ENCODE peak calls at places on chromosomes 12 and 14, in four cellular contexts. One of them, this sample, is unnamed.

GRCh38 chr12:110741371-110741770 is 1.3 kb downstream of the PPP1CC start:
- DNase-seq in WTC11: no peak
- DNase-seq in A549: no peak
- DNase-seq in HepG2: no peak
- DNase-seq in this sample: no peak

GRCh38 chr14:105069554-105069886 is 4.3 kb upstream of the GPR132 start:
- DNase-seq in A549: no peak
- DNase-seq in HepG2: no peak
- DNase-seq in WTC11: no peak
- DNase-seq in this sample: no peak

GRCh38 chr12:55824726-55825125 is 4.7 kb downstream of the DNAJC14 start:
- DNase-seq in HepG2: no peak
- DNase-seq in A549: no peak
- DNase-seq in WTC11: no peak
- DNase-seq in this sample: no peak

GRCh38 chr14:72476657-72477499 is 417.0 kb downstream of the DPF3 start:
- DNase-seq in A549: peak
- DNase-seq in HepG2: no peak
- DNase-seq in WTC11: no peak
- DNase-seq in this sample: no peak

GRCh38 chr14:102770910-102771543 is 6.2 kb upstream of the TRAF3 start:
- DNase-seq in WTC11: no peak
- DNase-seq in A549: no peak
- DNase-seq in HepG2: no peak
- DNase-seq in this sample: no peak

GRCh38 chr12:66288121-66288520 is 14.2 kb upstream of the HELB start:
- DNase-seq in WTC11: no peak
- DNase-seq in HepG2: no peak
- DNase-seq in A549: no peak
- DNase-seq in this sample: no peak

GRCh38 chr14:95340201-95340697 is 20.5 kb upstream of the CLMN start:
- DNase-seq in HepG2: peak
- DNase-seq in A549: peak
- DNase-seq in WTC11: no peak
- DNase-seq in this sample: no peak

GRCh38 chr14:75636100-75636692 is 24.5 kb downstream of the ERG28 start:
- DNase-seq in A549: no peak
- DNase-seq in HepG2: no peak
- DNase-seq in WTC11: peak
- DNase-seq in this sample: no peak

GRCh38 chr12:12240671-12241345 is 26.0 kb downstream of the LRP6 start:
- DNase-seq in A549: peak
- DNase-seq in HepG2: peak
- DNase-seq in WTC11: no peak
- DNase-seq in this sample: no peak

GRCh38 chr14:51328089-51328941 is 88.3 kb downstream of the TMX1 start:
- DNase-seq in HepG2: no peak
- DNase-seq in A549: peak
- DNase-seq in WTC11: no peak
- DNase-seq in this sample: no peak

GRCh38 chr12:55250944-55251343 is 6.5 kb downstream of the OR6C74 start:
- DNase-seq in WTC11: no peak
- DNase-seq in HepG2: peak
- DNase-seq in A549: no peak
- DNase-seq in this sample: no peak

GRCh38 chr12:66713984-66714383 is 35.1 kb upstream of the GRIP1 start:
- DNase-seq in A549: no peak
- DNase-seq in WTC11: no peak
- DNase-seq in HepG2: no peak
- DNase-seq in this sample: no peak

GRCh38 chr12:79681008-79681590 is 9.7 kb downstream of the PAWR start:
- DNase-seq in WTC11: no peak
- DNase-seq in HepG2: no peak
- DNase-seq in A549: peak
- DNase-seq in this sample: no peak

GRCh38 chr12:56905852-56906251 is 28.4 kb downstream of the SDR9C7 start:
- DNase-seq in WTC11: no peak
- DNase-seq in A549: no peak
- DNase-seq in HepG2: no peak
- DNase-seq in this sample: no peak

GRCh38 chr14:20632448-20632830 is 9.1 kb downstream of the OR6S1 start:
- DNase-seq in WTC11: no peak
- DNase-seq in A549: no peak
- DNase-seq in HepG2: no peak
- DNase-seq in this sample: no peak

GRCh38 chr12:73935817-73936216 is 601.8 kb upstream of the ATXN7L3B start:
- DNase-seq in HepG2: no peak
- DNase-seq in WTC11: no peak
- DNase-seq in A549: peak
- DNase-seq in this sample: no peak

GRCh38 chr14:105249175-105250007 is 1.1 kb downstream of the BTBD6 start:
- DNase-seq in WTC11: peak
- DNase-seq in HepG2: no peak
- DNase-seq in A549: peak
- DNase-seq in this sample: no peak

GRCh38 chr12:56725723-56726102 is 614 bp upstream of the NACA start:
- DNase-seq in A549: no peak
- DNase-seq in HepG2: no peak
- DNase-seq in WTC11: no peak
- DNase-seq in this sample: no peak

GRCh38 chr12:124695861-124696260 is 128.4 kb upstream of the NCOR2 start:
- DNase-seq in A549: no peak
- DNase-seq in WTC11: no peak
- DNase-seq in HepG2: no peak
- DNase-seq in this sample: no peak

GRCh38 chr14:96623676-96624484 is 121.7 kb downstream of the PAPOLA start:
- DNase-seq in HepG2: no peak
- DNase-seq in WTC11: no peak
- DNase-seq in A549: no peak
- DNase-seq in this sample: no peak

GRCh38 chr12:83470749-83471148 is 784.0 kb downstream of the TMTC2 start:
- DNase-seq in A549: no peak
- DNase-seq in HepG2: no peak
- DNase-seq in WTC11: no peak
- DNase-seq in this sample: no peak

GRCh38 chr12:92538970-92539749 is 163.6 kb upstream of the PLEKHG7 start:
- DNase-seq in A549: peak
- DNase-seq in WTC11: no peak
- DNase-seq in HepG2: no peak
- DNase-seq in this sample: no peak

GRCh38 chr12:12835378-12836145 is 22.4 kb downstream of the DDX47 start:
- DNase-seq in HepG2: no peak
- DNase-seq in A549: peak
- DNase-seq in WTC11: no peak
- DNase-seq in this sample: peak

GRCh38 chr14:60777856-60778578 is 43.5 kb downstream of the MNAT1 start:
- DNase-seq in HepG2: no peak
- DNase-seq in A549: peak
- DNase-seq in WTC11: no peak
- DNase-seq in this sample: no peak

GRCh38 chr12:43884683-43885410 is 49.0 kb downstream of the TMEM117 start:
- DNase-seq in A549: no peak
- DNase-seq in HepG2: no peak
- DNase-seq in WTC11: no peak
- DNase-seq in this sample: no peak

GRCh38 chr12:57476993-57477709 is 2.5 kb downstream of the ARHGAP9 start:
- DNase-seq in WTC11: no peak
- DNase-seq in A549: no peak
- DNase-seq in HepG2: no peak
- DNase-seq in this sample: no peak

GRCh38 chr14:29462271-29462670 is 465.4 kb downstream of the PRKD1 start:
- DNase-seq in A549: no peak
- DNase-seq in WTC11: no peak
- DNase-seq in HepG2: no peak
- DNase-seq in this sample: no peak

GRCh38 chr12:110073049-110073831 is 24.9 kb upstream of the C12orf76 start:
- DNase-seq in A549: no peak
- DNase-seq in WTC11: no peak
- DNase-seq in HepG2: no peak
- DNase-seq in this sample: no peak

GRCh38 chr12:53217049-53217929 is 10.2 kb upstream of the ITGB7 start:
- DNase-seq in WTC11: peak
- DNase-seq in HepG2: no peak
- DNase-seq in A549: peak
- DNase-seq in this sample: no peak
- TF ChIP-seq HMGXB4 in WTC11: no peak
- TF ChIP-seq HMGXB4 in HepG2: no peak
- TF ChIP-seq HMGXB4 in A549: no peak
- TF ChIP-seq HMGXB4 in this sample: no peak

GRCh38 chr12:88579572-88579940 is 715 bp downstream of the KITLG start:
- DNase-seq in A549: peak
- DNase-seq in WTC11: peak
- DNase-seq in HepG2: no peak
- DNase-seq in this sample: no peak
- TF ChIP-seq HMGXB4 in A549: no peak
- TF ChIP-seq HMGXB4 in WTC11: no peak
- TF ChIP-seq HMGXB4 in HepG2: no peak
- TF ChIP-seq HMGXB4 in this sample: no peak

DNA sequence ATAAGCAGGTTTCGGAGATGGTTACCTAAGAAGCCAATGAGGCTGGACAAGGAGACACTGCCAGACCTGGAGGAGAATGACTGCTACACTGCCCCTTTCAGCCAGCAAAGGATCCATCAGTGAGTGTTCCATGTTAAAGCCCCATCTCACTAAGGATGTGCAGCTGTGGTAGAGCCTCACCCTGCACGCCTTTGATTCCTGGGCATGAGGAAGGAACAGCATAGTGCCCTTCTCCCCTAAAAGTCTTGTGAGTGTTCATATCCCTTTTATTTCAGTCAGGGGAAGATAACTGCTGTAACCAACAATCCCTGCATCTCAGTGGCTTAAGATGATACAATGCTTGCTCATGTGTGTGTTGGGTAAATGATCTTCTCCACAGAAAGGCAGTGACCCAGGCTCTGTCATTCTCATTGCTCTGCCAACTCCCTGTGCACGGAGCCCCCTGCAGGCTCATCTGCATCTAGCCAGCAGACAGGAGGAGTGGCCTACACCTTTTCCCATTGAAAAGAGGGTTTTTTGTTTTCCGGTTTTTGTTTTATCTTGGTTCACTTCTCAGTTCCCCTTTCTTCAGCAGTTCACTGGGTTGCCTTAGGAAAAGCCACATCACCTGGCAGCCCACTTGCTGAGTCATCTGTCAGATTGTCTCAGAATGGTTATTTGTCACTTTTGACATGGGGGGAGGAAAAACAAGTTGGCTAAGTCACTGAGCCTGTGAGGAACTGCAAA is 193.1 kb downstream of the ANO4 start:
- DNase-seq in WTC11: peak
- DNase-seq in HepG2: peak
- DNase-seq in A549: peak
- DNase-seq in this sample: peak
- TF ChIP-seq HMGXB4 in WTC11: no peak
- TF ChIP-seq HMGXB4 in HepG2: no peak
- TF ChIP-seq HMGXB4 in A549: no peak
- TF ChIP-seq HMGXB4 in this sample: no peak

DNA sequence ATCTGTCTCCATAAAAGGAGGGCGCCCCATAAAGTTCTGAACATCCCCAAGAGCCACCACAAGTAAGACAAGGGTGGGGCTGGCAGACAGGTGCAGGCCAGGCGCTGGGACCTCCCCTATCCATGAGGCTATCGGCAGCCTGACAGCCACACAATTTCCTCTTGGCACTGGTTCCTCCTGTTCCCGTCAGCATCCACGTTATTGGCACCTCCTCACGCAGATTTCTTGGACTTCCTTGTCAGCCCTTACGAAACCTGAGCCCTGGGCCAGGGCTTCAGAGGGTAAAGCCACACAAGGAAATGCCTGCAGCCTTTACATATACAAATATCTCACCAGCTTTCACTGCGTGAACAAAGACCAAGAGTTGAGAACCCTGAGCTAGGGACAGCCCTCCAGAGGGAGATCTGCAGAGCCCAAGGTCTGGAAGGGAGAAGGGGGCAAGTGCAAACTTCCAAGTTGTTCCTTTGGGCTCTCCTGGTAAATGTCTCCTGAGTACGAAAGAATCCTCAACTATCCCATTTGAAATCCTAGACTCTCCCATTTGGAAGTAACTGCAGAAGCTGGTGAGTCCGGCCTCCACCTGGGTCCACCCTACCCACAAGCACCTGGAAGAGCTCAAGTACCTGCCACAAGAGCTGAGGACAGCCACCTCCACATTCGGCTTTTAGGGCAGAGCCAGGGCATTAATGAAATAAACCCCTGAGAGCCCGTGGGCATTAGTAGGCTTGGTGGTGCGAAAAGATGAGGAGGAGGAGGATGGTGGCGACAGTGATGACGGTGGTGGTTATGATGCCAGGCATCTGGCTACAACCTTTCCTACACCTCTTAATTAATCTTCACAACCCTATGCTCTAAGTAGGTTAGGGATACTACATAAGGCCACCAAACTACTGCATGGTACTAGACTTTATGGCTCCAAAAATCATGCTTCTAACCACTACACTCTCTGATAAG is 5.5 kb upstream of the TC2N start:
- DNase-seq in HepG2: no peak
- DNase-seq in WTC11: no peak
- DNase-seq in A549: peak
- DNase-seq in this sample: no peak
- TF ChIP-seq HMGXB4 in HepG2: no peak
- TF ChIP-seq HMGXB4 in WTC11: no peak
- TF ChIP-seq HMGXB4 in A549: no peak
- TF ChIP-seq HMGXB4 in this sample: no peak

GRCh38 chr12:94545937-94546771 is 86.5 kb upstream of the CEP83 start:
- DNase-seq in WTC11: peak
- DNase-seq in HepG2: peak
- DNase-seq in A549: peak
- DNase-seq in this sample: peak
- TF ChIP-seq HMGXB4 in WTC11: peak
- TF ChIP-seq HMGXB4 in HepG2: no peak
- TF ChIP-seq HMGXB4 in A549: no peak
- TF ChIP-seq HMGXB4 in this sample: no peak